ENCODE peak calls at places on chromosomes 11 and 22, in seven cellular contexts. One of them, this sample, is unnamed.

GRCh38 chr11:68076371-68077042 is 37.7 kb downstream of the TCIRG1 start:
- DNase-seq in upper lobe of left lung: no peak
- DNase-seq in stomach: no peak
- DNase-seq in Peyer's patch: no peak
- DNase-seq in body of pancreas: peak
- DNase-seq in spleen: no peak
- DNase-seq in A549: no peak
- DNase-seq in this sample: peak

GRCh38 chr22:22925146-22925794 is 37.7 kb downstream of the IGLL5 start:
- DNase-seq in upper lobe of left lung: no peak
- DNase-seq in stomach: no peak
- DNase-seq in Peyer's patch: no peak
- DNase-seq in body of pancreas: no peak
- DNase-seq in spleen: no peak
- DNase-seq in A549: no peak
- DNase-seq in this sample: no peak

GRCh38 chr11:106322111-106322510 is 244.6 kb downstream of the AASDHPPT start:
- DNase-seq in upper lobe of left lung: no peak
- DNase-seq in stomach: no peak
- DNase-seq in Peyer's patch: no peak
- DNase-seq in body of pancreas: no peak
- DNase-seq in spleen: no peak
- DNase-seq in A549: no peak
- DNase-seq in this sample: no peak

GRCh38 chr11:66646875-66647274 is 8.4 kb downstream of the RBM4 start:
- DNase-seq in upper lobe of left lung: no peak
- DNase-seq in stomach: no peak
- DNase-seq in Peyer's patch: no peak
- DNase-seq in body of pancreas: no peak
- DNase-seq in spleen: no peak
- DNase-seq in A549: no peak
- DNase-seq in this sample: no peak

GRCh38 chr11:32487270-32487669 is 51.9 kb upstream of the WT1 start:
- DNase-seq in upper lobe of left lung: no peak
- DNase-seq in stomach: no peak
- DNase-seq in Peyer's patch: no peak
- DNase-seq in body of pancreas: no peak
- DNase-seq in spleen: no peak
- DNase-seq in A549: peak
- DNase-seq in this sample: no peak

GRCh38 chr11:61489833-61490585 is 18.5 kb upstream of the LRRC10B start:
- DNase-seq in upper lobe of left lung: no peak
- DNase-seq in stomach: no peak
- DNase-seq in Peyer's patch: no peak
- DNase-seq in body of pancreas: no peak
- DNase-seq in spleen: no peak
- DNase-seq in A549: no peak
- DNase-seq in this sample: no peak

GRCh38 chr11:75625970-75626691 is 42.7 kb downstream of the MAP6 start:
- DNase-seq in upper lobe of left lung: no peak
- DNase-seq in stomach: no peak
- DNase-seq in Peyer's patch: no peak
- DNase-seq in body of pancreas: no peak
- DNase-seq in spleen: no peak
- DNase-seq in A549: peak
- DNase-seq in this sample: no peak

GRCh38 chr11:27812341-27812740 is 112.1 kb upstream of the BDNF start:
- DNase-seq in upper lobe of left lung: no peak
- DNase-seq in stomach: no peak
- DNase-seq in Peyer's patch: no peak
- DNase-seq in body of pancreas: no peak
- DNase-seq in spleen: no peak
- DNase-seq in A549: no peak
- DNase-seq in this sample: no peak

GRCh38 chr22:42933783-42934144 is 76.7 kb upstream of the ARFGAP3 start:
- DNase-seq in upper lobe of left lung: no peak
- DNase-seq in stomach: no peak
- DNase-seq in Peyer's patch: no peak
- DNase-seq in body of pancreas: no peak
- DNase-seq in spleen: no peak
- DNase-seq in A549: peak
- DNase-seq in this sample: no peak

GRCh38 chr11:96464695-96465307 is 75.0 kb downstream of the JRKL start:
- DNase-seq in upper lobe of left lung: no peak
- DNase-seq in stomach: no peak
- DNase-seq in Peyer's patch: no peak
- DNase-seq in body of pancreas: no peak
- DNase-seq in spleen: no peak
- DNase-seq in A549: peak
- DNase-seq in this sample: peak

GRCh38 chr11:62553839-62554361 is 7.3 kb upstream of the AHNAK start:
- DNase-seq in upper lobe of left lung: no peak
- DNase-seq in stomach: no peak
- DNase-seq in Peyer's patch: peak
- DNase-seq in body of pancreas: no peak
- DNase-seq in spleen: no peak
- DNase-seq in A549: peak
- DNase-seq in this sample: no peak

GRCh38 chr11:102438311-102439062 is 14.1 kb downstream of the TMEM123 start:
- DNase-seq in upper lobe of left lung: peak
- DNase-seq in stomach: peak
- DNase-seq in Peyer's patch: no peak
- DNase-seq in body of pancreas: peak
- DNase-seq in spleen: no peak
- DNase-seq in A549: no peak
- DNase-seq in this sample: no peak

GRCh38 chr22:29205598-29206371 is at the start of gene EMID1:
- DNase-seq in upper lobe of left lung: peak
- DNase-seq in stomach: peak
- DNase-seq in Peyer's patch: peak
- DNase-seq in body of pancreas: peak
- DNase-seq in spleen: peak
- DNase-seq in A549: peak
- DNase-seq in this sample: peak

GRCh38 chr22:36351921-36352774 is 35.6 kb downstream of the MYH9 start:
- DNase-seq in upper lobe of left lung: no peak
- DNase-seq in stomach: peak
- DNase-seq in Peyer's patch: no peak
- DNase-seq in body of pancreas: no peak
- DNase-seq in spleen: no peak
- DNase-seq in A549: peak
- DNase-seq in this sample: no peak

GRCh38 chr11:120832609-120833221 is 191.2 kb upstream of the TBCEL start:
- DNase-seq in upper lobe of left lung: no peak
- DNase-seq in stomach: no peak
- DNase-seq in Peyer's patch: no peak
- DNase-seq in body of pancreas: no peak
- DNase-seq in spleen: peak
- DNase-seq in A549: no peak
- DNase-seq in this sample: no peak

GRCh38 chr11:102513869-102514268 is 16.7 kb downstream of the MMP7 start:
- DNase-seq in upper lobe of left lung: no peak
- DNase-seq in stomach: no peak
- DNase-seq in Peyer's patch: peak
- DNase-seq in body of pancreas: peak
- DNase-seq in spleen: no peak
- DNase-seq in A549: no peak
- DNase-seq in this sample: no peak

GRCh38 chr22:39738746-39739145 is 154.8 kb downstream of the ENTHD1 start:
- DNase-seq in upper lobe of left lung: no peak
- DNase-seq in stomach: no peak
- DNase-seq in Peyer's patch: no peak
- DNase-seq in body of pancreas: no peak
- DNase-seq in spleen: no peak
- DNase-seq in A549: no peak
- DNase-seq in this sample: no peak

DNA sequence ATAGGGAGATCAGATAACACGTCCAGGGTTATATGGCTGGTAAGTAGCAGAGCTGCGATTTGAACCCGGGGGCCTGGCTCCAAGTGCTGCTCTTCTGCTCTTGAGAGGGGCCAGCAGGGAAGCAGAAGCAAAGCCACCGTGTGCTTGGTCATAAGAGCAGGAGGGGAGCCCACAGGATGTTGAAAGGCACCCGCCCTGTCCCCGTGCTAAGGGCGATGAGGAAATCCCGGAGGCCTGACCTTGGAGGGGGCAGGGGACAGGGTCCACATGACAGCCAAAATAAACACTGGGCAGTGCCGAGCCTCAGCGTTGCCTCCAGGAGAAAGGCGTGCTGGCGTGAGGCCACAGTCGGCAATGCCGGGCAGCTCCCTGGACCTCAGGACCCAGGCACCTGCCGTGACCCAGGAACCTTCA is 28.8 kb downstream of the TOM1 start:
- DNase-seq in upper lobe of left lung: peak
- DNase-seq in stomach: peak
- DNase-seq in Peyer's patch: no peak
- DNase-seq in body of pancreas: peak
- DNase-seq in spleen: peak
- DNase-seq in A549: no peak
- DNase-seq in this sample: no peak
- TF ChIP-seq POLR2A in upper lobe of left lung: no peak
- TF ChIP-seq POLR2A in stomach: no peak
- TF ChIP-seq POLR2A in Peyer's patch: no peak
- TF ChIP-seq POLR2A in body of pancreas: no peak
- TF ChIP-seq POLR2A in spleen: no peak
- TF ChIP-seq POLR2A in A549: no peak
- TF ChIP-seq POLR2A in this sample: no peak

DNA sequence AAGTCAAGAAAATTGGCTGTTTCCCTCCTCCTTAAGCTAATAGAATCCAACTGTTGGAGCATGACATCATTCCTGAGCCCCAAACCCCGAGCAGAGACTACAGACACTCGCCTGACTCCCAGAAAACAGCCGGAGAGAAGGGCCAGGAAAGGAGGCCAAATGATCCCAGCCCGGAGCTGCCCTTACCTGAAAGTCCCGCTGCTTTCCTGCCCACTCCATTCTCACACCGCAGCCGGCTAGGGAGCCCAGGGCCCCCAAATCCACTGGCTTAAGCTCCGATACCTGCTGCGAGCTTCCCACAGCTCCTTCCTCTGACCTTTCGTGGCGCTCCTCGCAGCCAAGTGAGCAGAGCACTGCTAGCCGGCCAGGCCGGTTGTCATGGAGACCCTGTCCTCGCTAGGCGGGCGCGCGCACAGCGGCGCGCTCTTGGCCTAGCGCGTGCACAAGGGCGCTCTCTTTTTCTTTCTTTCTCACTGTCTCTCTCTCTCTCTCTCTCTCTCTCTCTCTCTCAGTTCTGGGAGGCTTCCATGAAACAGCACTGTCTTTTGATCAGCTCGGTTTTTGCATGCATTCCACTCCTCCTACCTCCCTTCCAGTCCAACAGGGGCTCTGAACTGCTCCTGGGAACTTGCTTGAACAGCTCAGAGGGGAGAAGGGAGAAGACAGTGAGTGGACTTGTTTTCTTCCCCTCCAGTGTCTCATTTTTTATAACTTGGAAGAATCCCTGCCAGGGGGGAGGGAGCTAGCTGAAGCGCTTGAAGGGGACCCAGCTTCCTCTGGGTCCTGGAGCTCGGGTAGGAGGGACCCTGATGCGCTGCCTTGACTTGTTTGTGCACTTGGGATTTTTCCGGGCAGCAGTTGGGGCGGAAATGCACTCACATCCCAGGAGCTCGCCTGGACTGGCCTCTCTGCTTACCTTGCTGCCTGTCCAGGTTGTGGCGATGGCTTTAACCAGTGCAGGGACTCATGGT is 100.4 kb upstream of the AKIP1 start:
- DNase-seq in upper lobe of left lung: peak
- DNase-seq in stomach: peak
- DNase-seq in Peyer's patch: peak
- DNase-seq in body of pancreas: peak
- DNase-seq in spleen: peak
- DNase-seq in A549: no peak
- DNase-seq in this sample: peak
- TF ChIP-seq POLR2A in upper lobe of left lung: peak
- TF ChIP-seq POLR2A in stomach: no peak
- TF ChIP-seq POLR2A in Peyer's patch: peak
- TF ChIP-seq POLR2A in body of pancreas: peak
- TF ChIP-seq POLR2A in spleen: no peak
- TF ChIP-seq POLR2A in A549: no peak
- TF ChIP-seq POLR2A in this sample: no peak

DNA sequence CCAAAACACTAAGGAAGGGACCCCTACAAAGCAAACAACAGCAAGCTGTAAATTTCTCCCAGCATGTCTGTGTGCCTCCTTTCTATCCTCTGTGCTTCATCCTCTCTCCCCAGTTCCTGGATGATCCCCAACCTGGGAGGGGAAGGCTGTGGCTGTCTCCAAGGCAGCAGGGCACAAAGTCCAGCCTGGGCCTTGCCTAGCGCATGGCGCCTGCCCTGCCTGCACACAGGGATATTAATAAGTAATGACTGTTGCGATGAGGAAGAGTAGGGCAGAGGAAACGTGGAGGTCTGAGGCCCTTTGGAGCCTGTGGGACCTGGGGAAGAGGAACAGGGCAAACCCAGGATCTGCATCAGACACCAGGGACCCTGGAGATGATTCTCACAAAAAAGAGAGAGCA is 2.0 kb downstream of the USH1C start:
- DNase-seq in upper lobe of left lung: no peak
- DNase-seq in stomach: peak
- DNase-seq in Peyer's patch: peak
- DNase-seq in body of pancreas: peak
- DNase-seq in spleen: peak
- DNase-seq in A549: peak
- DNase-seq in this sample: no peak
- TF ChIP-seq POLR2A in upper lobe of left lung: no peak
- TF ChIP-seq POLR2A in stomach: no peak
- TF ChIP-seq POLR2A in Peyer's patch: peak
- TF ChIP-seq POLR2A in body of pancreas: no peak
- TF ChIP-seq POLR2A in spleen: no peak
- TF ChIP-seq POLR2A in A549: no peak
- TF ChIP-seq POLR2A in this sample: no peak

DNA sequence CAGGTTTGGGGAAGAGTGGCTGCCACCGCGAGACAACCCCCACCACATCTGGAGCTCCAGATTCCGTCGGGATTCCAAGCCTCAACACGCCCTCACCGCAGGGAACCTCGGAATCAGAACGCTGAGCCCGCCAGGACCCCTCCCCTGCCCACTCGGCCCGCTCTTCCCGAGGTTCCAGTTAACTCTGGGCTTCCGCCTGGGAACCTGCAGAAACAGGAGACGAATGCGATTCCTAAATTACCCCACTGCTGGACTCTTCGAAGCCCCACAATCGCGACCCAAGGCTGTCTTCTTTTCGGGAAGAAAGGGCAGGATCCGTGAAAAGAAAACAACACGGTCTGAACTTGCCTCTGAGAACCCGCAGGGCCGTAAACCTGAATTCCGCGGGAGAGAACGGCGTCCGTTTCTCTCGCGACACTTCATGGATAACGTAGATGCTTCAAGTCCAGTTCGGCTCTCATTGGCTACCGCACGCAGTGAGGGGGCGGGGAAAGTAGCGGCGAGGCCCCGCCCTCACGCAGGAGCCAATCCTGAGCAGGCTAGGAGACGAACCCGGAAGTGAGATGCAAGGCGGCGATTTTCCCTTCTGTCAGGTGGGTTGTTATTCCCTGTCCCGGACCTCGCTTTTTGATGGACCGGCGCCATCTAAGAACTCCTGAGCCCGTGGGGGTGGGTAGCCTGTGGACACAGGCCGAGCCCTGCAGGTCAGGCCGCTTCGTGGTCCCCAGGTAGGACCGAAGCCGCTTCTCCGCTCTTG is at the start of the genes ANKRD49 and MRE11:
- DNase-seq in upper lobe of left lung: peak
- DNase-seq in stomach: peak
- DNase-seq in Peyer's patch: peak
- DNase-seq in body of pancreas: peak
- DNase-seq in spleen: peak
- DNase-seq in A549: peak
- DNase-seq in this sample: peak
- TF ChIP-seq POLR2A in upper lobe of left lung: peak
- TF ChIP-seq POLR2A in stomach: no peak
- TF ChIP-seq POLR2A in Peyer's patch: peak
- TF ChIP-seq POLR2A in body of pancreas: peak
- TF ChIP-seq POLR2A in spleen: peak
- TF ChIP-seq POLR2A in A549: peak
- TF ChIP-seq POLR2A in this sample: peak